ENCODE peak calls at places on chromosomes 5 and 9, in ten cellular contexts. One of them, this sample, is unnamed.

GRCh38 chr9:114221706-114222465 is 66.5 kb downstream of the COL27A1 start:
- DNase-seq in stomach: no peak
- DNase-seq in upper lobe of left lung: no peak
- DNase-seq in GM12878: no peak
- DNase-seq in HepG2: no peak
- DNase-seq in esophagus muscularis mucosa: no peak
- DNase-seq in suprapubic skin: no peak
- DNase-seq in spleen: no peak
- DNase-seq in HCT116: no peak
- DNase-seq in transverse colon: no peak
- DNase-seq in this sample: no peak

GRCh38 chr9:78439192-78439865 is 142.4 kb downstream of the PSAT1 start:
- DNase-seq in HCT116: peak
- DNase-seq in transverse colon: peak
- DNase-seq in GM12878: peak
- DNase-seq in HepG2: peak
- DNase-seq in stomach: peak
- DNase-seq in spleen: peak
- DNase-seq in esophagus muscularis mucosa: no peak
- DNase-seq in upper lobe of left lung: peak
- DNase-seq in suprapubic skin: peak
- DNase-seq in this sample: peak

GRCh38 chr5:179422213-179422839 is 77.1 kb upstream of the ADAMTS2 start:
- DNase-seq in HepG2: no peak
- DNase-seq in suprapubic skin: no peak
- DNase-seq in spleen: no peak
- DNase-seq in transverse colon: no peak
- DNase-seq in GM12878: no peak
- DNase-seq in HCT116: no peak
- DNase-seq in stomach: no peak
- DNase-seq in esophagus muscularis mucosa: no peak
- DNase-seq in upper lobe of left lung: no peak
- DNase-seq in this sample: no peak

GRCh38 chr5:177498013-177498847 is 826 bp upstream of the PDLIM7 start:
- DNase-seq in spleen: peak
- DNase-seq in GM12878: no peak
- DNase-seq in stomach: peak
- DNase-seq in HCT116: no peak
- DNase-seq in transverse colon: peak
- DNase-seq in upper lobe of left lung: peak
- DNase-seq in esophagus muscularis mucosa: no peak
- DNase-seq in HepG2: peak
- DNase-seq in suprapubic skin: no peak
- DNase-seq in this sample: no peak

GRCh38 chr9:124257865-124258764 is at the start of gene NEK6:
- DNase-seq in stomach: peak
- DNase-seq in HCT116: no peak
- DNase-seq in transverse colon: peak
- DNase-seq in esophagus muscularis mucosa: no peak
- DNase-seq in suprapubic skin: no peak
- DNase-seq in HepG2: no peak
- DNase-seq in spleen: peak
- DNase-seq in GM12878: no peak
- DNase-seq in upper lobe of left lung: peak
- DNase-seq in this sample: no peak

GRCh38 chr9:68777070-68777763 is 72.2 kb downstream of the PIP5K1B start:
- DNase-seq in HepG2: no peak
- DNase-seq in spleen: no peak
- DNase-seq in stomach: no peak
- DNase-seq in GM12878: no peak
- DNase-seq in transverse colon: no peak
- DNase-seq in esophagus muscularis mucosa: no peak
- DNase-seq in suprapubic skin: no peak
- DNase-seq in upper lobe of left lung: no peak
- DNase-seq in HCT116: no peak
- DNase-seq in this sample: no peak

GRCh38 chr9:112224401-112225289 is 49.5 kb upstream of the SUSD1 start:
- DNase-seq in transverse colon: no peak
- DNase-seq in esophagus muscularis mucosa: no peak
- DNase-seq in HepG2: no peak
- DNase-seq in upper lobe of left lung: no peak
- DNase-seq in stomach: no peak
- DNase-seq in suprapubic skin: no peak
- DNase-seq in GM12878: no peak
- DNase-seq in spleen: no peak
- DNase-seq in HCT116: no peak
- DNase-seq in this sample: no peak

GRCh38 chr9:78046120-78046519 is 14.5 kb upstream of the GNAQ start:
- DNase-seq in spleen: no peak
- DNase-seq in esophagus muscularis mucosa: no peak
- DNase-seq in HepG2: no peak
- DNase-seq in HCT116: no peak
- DNase-seq in transverse colon: no peak
- DNase-seq in stomach: no peak
- DNase-seq in GM12878: no peak
- DNase-seq in suprapubic skin: no peak
- DNase-seq in upper lobe of left lung: no peak
- DNase-seq in this sample: no peak

GRCh38 chr5:141839015-141839513 is 39.1 kb downstream of the PCDH1 start:
- DNase-seq in GM12878: no peak
- DNase-seq in esophagus muscularis mucosa: no peak
- DNase-seq in HepG2: no peak
- DNase-seq in HCT116: no peak
- DNase-seq in spleen: no peak
- DNase-seq in suprapubic skin: no peak
- DNase-seq in upper lobe of left lung: peak
- DNase-seq in stomach: no peak
- DNase-seq in transverse colon: no peak
- DNase-seq in this sample: no peak
- TF ChIP-seq POLR2AphosphoS5 in GM12878: no peak
- TF ChIP-seq POLR2AphosphoS5 in esophagus muscularis mucosa: peak
- TF ChIP-seq POLR2AphosphoS5 in HepG2: no peak
- TF ChIP-seq POLR2AphosphoS5 in HCT116: no peak
- TF ChIP-seq POLR2AphosphoS5 in spleen: no peak
- TF ChIP-seq POLR2AphosphoS5 in suprapubic skin: no peak
- TF ChIP-seq POLR2AphosphoS5 in upper lobe of left lung: peak
- TF ChIP-seq POLR2AphosphoS5 in stomach: no peak
- TF ChIP-seq POLR2AphosphoS5 in transverse colon: no peak
- TF ChIP-seq POLR2AphosphoS5 in this sample: no peak

GRCh38 chr9:94867842-94868312 is 141.4 kb downstream of the AOPEP start:
- DNase-seq in esophagus muscularis mucosa: no peak
- DNase-seq in HCT116: no peak
- DNase-seq in stomach: no peak
- DNase-seq in transverse colon: no peak
- DNase-seq in spleen: no peak
- DNase-seq in HepG2: no peak
- DNase-seq in upper lobe of left lung: no peak
- DNase-seq in GM12878: no peak
- DNase-seq in suprapubic skin: no peak
- DNase-seq in this sample: no peak
- TF ChIP-seq POLR2A in esophagus muscularis mucosa: no peak
- TF ChIP-seq POLR2A in HCT116: no peak
- TF ChIP-seq POLR2A in stomach: no peak
- TF ChIP-seq POLR2A in transverse colon: no peak
- TF ChIP-seq POLR2A in spleen: no peak
- TF ChIP-seq POLR2A in HepG2: no peak
- TF ChIP-seq POLR2A in upper lobe of left lung: no peak
- TF ChIP-seq POLR2A in GM12878: no peak
- TF ChIP-seq POLR2A in suprapubic skin: no peak
- TF ChIP-seq POLR2A in this sample: no peak

GRCh38 chr9:35906923-35907699 is 1.1 kb downstream of the HRCT1 start:
- DNase-seq in spleen: no peak
- DNase-seq in suprapubic skin: no peak
- DNase-seq in HCT116: no peak
- DNase-seq in stomach: no peak
- DNase-seq in HepG2: no peak
- DNase-seq in esophagus muscularis mucosa: no peak
- DNase-seq in upper lobe of left lung: peak
- DNase-seq in GM12878: no peak
- DNase-seq in transverse colon: peak
- DNase-seq in this sample: no peak

GRCh38 chr9:35904338-35904737 is 1.7 kb upstream of the HRCT1 start:
- DNase-seq in GM12878: no peak
- DNase-seq in HCT116: no peak
- DNase-seq in HepG2: no peak
- DNase-seq in spleen: no peak
- DNase-seq in stomach: no peak
- DNase-seq in upper lobe of left lung: peak
- DNase-seq in esophagus muscularis mucosa: no peak
- DNase-seq in suprapubic skin: no peak
- DNase-seq in transverse colon: no peak
- DNase-seq in this sample: no peak

GRCh38 chr9:35905912-35906679 is at the start of gene HRCT1:
- DNase-seq in HepG2: peak
- DNase-seq in suprapubic skin: peak
- DNase-seq in transverse colon: peak
- DNase-seq in spleen: peak
- DNase-seq in HCT116: peak
- DNase-seq in stomach: peak
- DNase-seq in upper lobe of left lung: peak
- DNase-seq in esophagus muscularis mucosa: no peak
- DNase-seq in GM12878: no peak
- DNase-seq in this sample: peak

GRCh38 chr9:35903049-35903448 is 3.0 kb upstream of the HRCT1 start:
- DNase-seq in suprapubic skin: no peak
- DNase-seq in stomach: no peak
- DNase-seq in transverse colon: no peak
- DNase-seq in upper lobe of left lung: no peak
- DNase-seq in GM12878: no peak
- DNase-seq in HCT116: peak
- DNase-seq in esophagus muscularis mucosa: no peak
- DNase-seq in spleen: no peak
- DNase-seq in HepG2: peak
- DNase-seq in this sample: no peak

DNA sequence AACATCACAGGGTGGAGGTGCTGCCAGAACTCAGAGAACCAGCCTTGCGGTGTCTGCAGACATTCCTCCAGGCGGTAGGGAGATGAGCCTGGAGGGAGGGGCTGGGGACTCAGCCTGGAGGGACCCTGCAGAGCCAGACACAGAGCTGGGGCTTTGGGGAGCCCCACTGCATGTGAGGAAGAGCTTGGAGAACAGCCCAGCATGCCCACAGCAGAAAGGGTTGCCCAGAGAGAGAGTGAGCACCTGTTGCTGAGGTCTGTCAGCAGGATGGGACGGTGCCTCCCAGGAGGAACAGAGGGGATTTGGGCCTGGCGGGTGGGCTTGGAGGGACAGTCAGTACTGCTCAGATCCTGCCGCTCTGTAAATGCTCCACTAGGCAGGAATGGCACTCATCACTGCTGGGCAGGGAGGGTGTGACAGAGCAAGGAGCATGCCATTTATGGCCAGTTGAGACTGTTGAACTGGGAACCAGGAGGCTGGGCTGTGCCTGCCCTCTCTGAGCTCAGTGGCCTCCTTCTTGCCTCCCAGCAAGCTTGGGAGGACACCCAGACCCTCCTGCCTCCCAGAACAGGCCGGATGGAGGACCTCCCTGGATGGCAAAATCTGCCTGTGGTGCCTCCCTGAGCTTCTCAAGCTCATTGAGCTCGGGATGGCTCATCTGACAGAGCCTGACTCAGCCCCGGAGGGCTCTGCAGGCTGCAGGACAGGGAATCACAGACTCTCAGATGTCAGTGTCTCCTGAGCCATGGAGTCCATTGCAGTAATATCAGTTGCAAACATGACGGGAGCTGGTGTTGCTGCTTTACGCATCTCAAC is 828 bp upstream of the HRCT1 start:
- DNase-seq in HCT116: no peak
- DNase-seq in transverse colon: peak
- DNase-seq in HepG2: no peak
- DNase-seq in spleen: no peak
- DNase-seq in suprapubic skin: no peak
- DNase-seq in esophagus muscularis mucosa: no peak
- DNase-seq in upper lobe of left lung: no peak
- DNase-seq in stomach: no peak
- DNase-seq in GM12878: no peak
- DNase-seq in this sample: no peak
- H3K27ac ChIP-seq in HCT116: peak
- H3K27ac ChIP-seq in transverse colon: peak
- H3K27ac ChIP-seq in HepG2: no peak
- H3K27ac ChIP-seq in spleen: peak
- H3K27ac ChIP-seq in suprapubic skin: peak
- H3K27ac ChIP-seq in esophagus muscularis mucosa: peak
- H3K27ac ChIP-seq in upper lobe of left lung: peak
- H3K27ac ChIP-seq in stomach: peak
- H3K27ac ChIP-seq in GM12878: no peak
- H3K27ac ChIP-seq in this sample: peak

DNA sequence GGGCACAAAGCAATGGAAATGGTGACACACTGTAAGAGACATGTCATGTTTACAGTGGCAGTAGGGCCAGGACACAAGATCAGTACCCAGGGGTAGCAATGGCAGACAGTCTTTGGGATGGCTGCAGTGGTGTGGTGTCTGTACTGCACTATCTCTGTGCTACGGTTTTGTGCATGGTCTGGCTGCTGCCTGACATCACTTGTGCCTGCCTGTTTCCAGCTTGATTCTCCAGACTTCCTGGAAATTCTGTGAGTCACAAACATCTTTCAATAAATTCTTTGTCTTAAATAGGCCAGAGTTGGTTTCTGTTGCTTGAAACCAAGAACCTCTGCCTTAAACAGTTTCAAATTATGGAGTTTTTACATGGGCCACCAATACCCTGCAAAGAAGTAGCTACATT is 188.3 kb downstream of the RFX3 start:
- DNase-seq in GM12878: no peak
- DNase-seq in HCT116: peak
- DNase-seq in stomach: no peak
- DNase-seq in HepG2: no peak
- DNase-seq in spleen: no peak
- DNase-seq in esophagus muscularis mucosa: no peak
- DNase-seq in transverse colon: no peak
- DNase-seq in suprapubic skin: no peak
- DNase-seq in upper lobe of left lung: no peak
- DNase-seq in this sample: no peak
- TF ChIP-seq POLR2AphosphoS5 in GM12878: no peak
- TF ChIP-seq POLR2AphosphoS5 in HCT116: no peak
- TF ChIP-seq POLR2AphosphoS5 in stomach: no peak
- TF ChIP-seq POLR2AphosphoS5 in HepG2: no peak
- TF ChIP-seq POLR2AphosphoS5 in spleen: no peak
- TF ChIP-seq POLR2AphosphoS5 in esophagus muscularis mucosa: peak
- TF ChIP-seq POLR2AphosphoS5 in transverse colon: no peak
- TF ChIP-seq POLR2AphosphoS5 in suprapubic skin: no peak
- TF ChIP-seq POLR2AphosphoS5 in upper lobe of left lung: no peak
- TF ChIP-seq POLR2AphosphoS5 in this sample: no peak

GRCh38 chr5:14664270-14665109 is at the start of gene OTULIN:
- DNase-seq in spleen: peak
- DNase-seq in upper lobe of left lung: peak
- DNase-seq in suprapubic skin: peak
- DNase-seq in esophagus muscularis mucosa: peak
- DNase-seq in transverse colon: peak
- DNase-seq in GM12878: peak
- DNase-seq in HCT116: peak
- DNase-seq in HepG2: peak
- DNase-seq in stomach: peak
- DNase-seq in this sample: peak
- TF ChIP-seq POLR2A in spleen: peak
- TF ChIP-seq POLR2A in upper lobe of left lung: peak
- TF ChIP-seq POLR2A in suprapubic skin: peak
- TF ChIP-seq POLR2A in esophagus muscularis mucosa: peak
- TF ChIP-seq POLR2A in transverse colon: peak
- TF ChIP-seq POLR2A in GM12878: peak
- TF ChIP-seq POLR2A in HCT116: peak
- TF ChIP-seq POLR2A in HepG2: peak
- TF ChIP-seq POLR2A in stomach: no peak
- TF ChIP-seq POLR2A in this sample: peak

This sample was measured in breast epithelium.